ENCODE peak calls at places on chromosomes 13 and 19, in ten cellular contexts. N, W, F, E, L, Z, U, D, Y and H are unnamed samples. For H3K27me3, the result is how much of the 10 kb centered on the place peaks cover.

GRCh38 chr13:32581177-32581786 is 5.0 kb upstream of the PDS5B start:
- DNase-seq in N (peak), W (no peak), F (no peak), E (peak), L (no peak), Z (no peak), U (no peak), D (no peak), Y (no peak), H (no peak)

GRCh38 chr13:94712812-94713555 is 639 bp upstream of the SOX21 start:
- DNase-seq in N (peak), W (peak), F (no peak), E (peak), L (no peak), Z (peak), U (peak), D (no peak), Y (peak), H (peak)

GRCh38 chr13:98476538-98476966 is 100.4 kb downstream of the STK24 start:
- DNase-seq in N (no peak), W (no peak), F (peak), E (peak), L (no peak), Z (no peak), U (peak), D (peak), Y (peak), H (no peak)

GRCh38 chr13:48977973-48978372 is 2.3 kb downstream of the FNDC3A start:
- DNase-seq in N (no peak), W (no peak), F (no peak), E (peak), L (no peak), Z (no peak), U (peak), D (no peak), Y (no peak), H (no peak)

GRCh38 chr19:44587863-44588752 is 25.3 kb upstream of the IGSF23 start:
- DNase-seq in N (no peak), W (no peak), F (no peak), E (peak), L (no peak), Z (no peak), U (peak), D (no peak), Y (no peak), H (no peak)

GRCh38 chr13:29465741-29466293 is 129.7 kb downstream of the SLC7A1 start:
- DNase-seq in N (peak), W (peak), F (peak), E (peak), L (peak), Z (no peak), U (peak), D (peak), Y (peak), H (peak)

GRCh38 chr13:112178769-112179168 is 111.8 kb downstream of the SOX1 start:
- DNase-seq in N (no peak), W (no peak), F (no peak), E (no peak), L (no peak), Z (no peak), U (no peak), D (no peak), Y (no peak), H (no peak)

GRCh38 chr13:108086678-108087077 is 128.7 kb downstream of the LIG4 start:
- DNase-seq in N (no peak), W (no peak), F (no peak), E (no peak), L (no peak), Z (no peak), U (no peak), D (no peak), Y (no peak), H (peak)

GRCh38 chr19:22515435-22515834 is 93.3 kb upstream of the ZNF98 start:
- DNase-seq in N (no peak), W (no peak), F (no peak), E (no peak), L (no peak), Z (no peak), U (no peak), D (no peak), Y (no peak), H (no peak)

GRCh38 chr13:33561627-33562026 is 256.3 kb upstream of the RFC3 start:
- DNase-seq in N (no peak), W (no peak), F (no peak), E (no peak), L (no peak), Z (no peak), U (no peak), D (no peak), Y (no peak), H (no peak)

GRCh38 chr13:80509264-80509663 is 168.3 kb upstream of the SPRY2 start:
- DNase-seq in N (no peak), W (no peak), F (no peak), E (no peak), L (no peak), Z (no peak), U (no peak), D (no peak), Y (no peak), H (no peak)

GRCh38 chr13:21979156-21979819 is 308.4 kb downstream of the FGF9 start:
- DNase-seq in N (no peak), W (no peak), F (no peak), E (no peak), L (no peak), Z (no peak), U (no peak), D (no peak), Y (no peak), H (no peak)

GRCh38 chr13:113105032-113105993 is at the start of gene F7:
- DNase-seq in N (no peak), W (no peak), F (no peak), E (no peak), L (no peak), Z (peak), U (no peak), D (no peak), Y (no peak), H (peak)

GRCh38 chr19:10566658-10567410 is 1.0 kb upstream of the KRI1 start:
- DNase-seq in N (no peak), W (peak), F (no peak), E (no peak), L (no peak), Z (no peak), U (no peak), D (no peak), Y (no peak), H (no peak)

GRCh38 chr13:37602743-37603381 is 4.3 kb upstream of the POSTN start:
- DNase-seq in N (peak), W (no peak), F (no peak), E (peak), L (no peak), Z (no peak), U (no peak), D (no peak), Y (no peak), H (no peak)

GRCh38 chr13:110300090-110300815 is 6.7 kb downstream of the COL4A1 start:
- DNase-seq in N (no peak), W (no peak), F (no peak), E (no peak), L (no peak), Z (no peak), U (no peak), D (no peak), Y (no peak), H (no peak)

GRCh38 chr19:54455786-54456422 is 6.9 kb downstream of the LENG8 start:
- DNase-seq in N (no peak), W (no peak), F (no peak), E (no peak), L (no peak), Z (no peak), U (no peak), D (no peak), Y (no peak), H (no peak)

GRCh38 chr19:18719541-18719940 is 36.1 kb downstream of the CRTC1 start:
- DNase-seq in N (peak), W (no peak), F (no peak), E (peak), L (no peak), Z (no peak), U (no peak), D (no peak), Y (no peak), H (peak)

GRCh38 chr13:99055286-99056073 is 77.6 kb upstream of the DOCK9 start:
- DNase-seq in N (no peak), W (no peak), F (no peak), E (no peak), L (no peak), Z (no peak), U (no peak), D (no peak), Y (no peak), H (no peak)

GRCh38 chr19:5563008-5563431 is 4.7 kb downstream of the TINCR start:
- DNase-seq in N (no peak), W (no peak), F (no peak), E (no peak), L (no peak), Z (no peak), U (no peak), D (no peak), Y (no peak), H (no peak)
- TF ChIP-seq CTCF in N (peak), W (no peak), F (no peak), E (peak), L (no peak), Z (peak), U (peak), D (no peak), Y (no peak), H (peak)

GRCh38 chr19:8659905-8660304 is 29.5 kb downstream of the NFILZ start:
- DNase-seq in N (no peak), W (no peak), F (no peak), E (no peak), L (no peak), Z (no peak), U (no peak), D (no peak), Y (no peak), H (no peak)

GRCh38 chr19:8664671-8665057 is 33.9 kb downstream of the ACTL9 start:
- DNase-seq in N (no peak), W (no peak), F (no peak), E (no peak), L (no peak), Z (no peak), U (no peak), D (no peak), Y (no peak), H (no peak)

GRCh38 chr19:8663920-8664670 is 33.7 kb downstream of the NFILZ start:
- DNase-seq in N (no peak), W (no peak), F (no peak), E (no peak), L (no peak), Z (no peak), U (no peak), D (no peak), Y (no peak), H (no peak)

GRCh38 chr19:8665468-8666213 is 33.0 kb downstream of the ACTL9 start:
- DNase-seq in N (no peak), W (no peak), F (no peak), E (no peak), L (no peak), Z (no peak), U (no peak), D (no peak), Y (no peak), H (no peak)

GRCh38 chr19:8662263-8662662 is 31.8 kb downstream of the NFILZ start:
- DNase-seq in N (no peak), W (no peak), F (no peak), E (no peak), L (no peak), Z (no peak), U (no peak), D (no peak), Y (no peak), H (no peak)
- H3K27me3 ChIP-seq in N (under half), W (under half), F (under half), E (under half), L (under half), Z (half or more), U (under half), D (under half), Y (under half), H (under half)

GRCh38 chr13:73335938-73336337 is 277.1 kb downstream of the KLF5 start:
- DNase-seq in N (no peak), W (no peak), F (no peak), E (no peak), L (no peak), Z (no peak), U (no peak), D (no peak), Y (no peak), H (no peak)

GRCh38 chr13:73335226-73335625 is 276.4 kb downstream of the KLF5 start:
- DNase-seq in N (no peak), W (no peak), F (no peak), E (peak), L (no peak), Z (peak), U (peak), D (no peak), Y (no peak), H (no peak)

GRCh38 chr13:73336789-73337188 is 278.0 kb downstream of the KLF5 start:
- DNase-seq in N (no peak), W (no peak), F (no peak), E (peak), L (no peak), Z (no peak), U (peak), D (no peak), Y (peak), H (no peak)

GRCh38 chr13:73331556-73331955 is 272.8 kb downstream of the KLF5 start:
- DNase-seq in N (no peak), W (no peak), F (no peak), E (no peak), L (no peak), Z (no peak), U (peak), D (no peak), Y (no peak), H (no peak)

GRCh38 chr13:73334459-73334858 is 275.7 kb downstream of the KLF5 start:
- DNase-seq in N (no peak), W (no peak), F (no peak), E (no peak), L (no peak), Z (no peak), U (peak), D (no peak), Y (no peak), H (no peak)
- H3K4me3 ChIP-seq in N (no peak), W (no peak), F (no peak), E (no peak), L (no peak), Z (no peak), U (no peak), D (no peak), Y (no peak), H (no peak)

DNA sequence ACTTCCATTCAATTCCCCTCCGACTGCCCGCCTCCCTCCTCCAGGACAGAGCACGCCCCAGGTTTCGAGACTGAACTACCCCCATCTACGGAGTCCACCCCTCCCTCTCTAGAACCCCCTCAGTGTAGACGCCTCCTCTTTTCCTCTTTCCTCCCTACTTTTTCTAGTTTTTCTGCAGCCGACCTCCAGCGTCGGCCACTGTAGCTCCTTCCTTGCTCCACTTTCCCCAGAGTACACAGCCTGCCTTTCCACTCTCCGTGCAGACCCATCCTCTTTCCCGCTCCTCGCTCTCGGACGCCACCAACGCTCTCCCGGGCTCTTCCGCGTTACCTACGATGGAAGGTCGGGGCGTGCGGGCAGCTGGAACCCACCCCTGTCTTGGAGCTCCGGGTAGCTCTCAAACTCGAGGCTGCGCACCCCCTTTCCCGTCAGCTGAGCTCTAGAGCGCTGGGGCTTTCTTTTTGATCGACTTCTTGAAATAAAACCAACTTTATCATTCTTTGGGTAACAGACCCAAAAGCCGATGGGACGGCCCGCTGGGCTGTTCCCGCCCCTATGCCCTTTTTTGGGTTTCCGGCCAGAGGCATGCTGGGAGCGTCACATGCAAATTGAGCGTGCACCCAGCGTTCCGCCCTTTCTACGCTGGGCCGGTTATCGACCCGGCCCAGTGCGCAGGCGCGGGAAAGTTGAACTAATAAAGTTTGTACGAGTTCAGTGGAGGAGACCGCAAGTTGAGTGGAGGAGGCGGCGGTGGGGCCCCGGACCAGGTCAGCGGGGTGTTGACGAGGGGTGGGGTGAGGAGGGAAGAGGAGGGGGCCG is at the start of the genes BCL2L12 and IRF3:
- DNase-seq in N (peak), W (peak), F (peak), E (peak), L (peak), Z (peak), U (peak), D (peak), Y (peak), H (peak)
- TF ChIP-seq CTCF in N (peak), W (no peak), F (no peak), E (no peak), L (no peak), Z (no peak), U (no peak), D (peak), Y (no peak), H (no peak)

DNA sequence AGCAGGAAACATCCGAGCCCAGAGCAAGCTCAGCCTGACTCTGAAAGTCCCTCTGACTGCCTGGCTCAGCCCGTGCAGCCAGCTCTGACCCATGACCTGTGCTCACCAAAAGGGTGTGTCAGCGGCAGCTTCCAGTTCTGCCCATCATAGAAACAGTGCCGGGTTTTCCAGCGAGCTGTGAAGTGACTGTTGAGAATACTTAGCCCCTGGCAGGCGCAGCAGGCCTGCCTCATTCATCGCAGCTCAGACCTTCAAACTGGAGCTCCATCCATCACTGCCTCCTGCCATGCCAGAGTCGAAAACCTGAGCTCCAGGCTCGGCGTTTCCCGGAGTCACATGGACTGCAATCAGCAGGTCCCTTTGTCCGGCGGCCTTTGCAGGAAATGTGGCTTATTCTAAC is 16.3 kb upstream of the GSX1 start:
- DNase-seq in N (no peak), W (no peak), F (no peak), E (no peak), L (no peak), Z (no peak), U (peak), D (no peak), Y (no peak), H (no peak)
- H3K27me3 ChIP-seq in N (half or more), W (under half), F (under half), E (under half), L (under half), Z (half or more), U (under half), D (under half), Y (under half), H (under half)

GRCh38 chr19:29085630-29086029 is 127.3 kb downstream of the UQCRFS1 start:
- DNase-seq in N (no peak), W (no peak), F (no peak), E (no peak), L (no peak), Z (no peak), U (no peak), D (no peak), Y (no peak), H (no peak)
- H3K4me3 ChIP-seq in N (no peak), W (no peak), F (no peak), E (no peak), L (no peak), Z (no peak), U (no peak), D (no peak), Y (no peak), H (no peak)

DNA sequence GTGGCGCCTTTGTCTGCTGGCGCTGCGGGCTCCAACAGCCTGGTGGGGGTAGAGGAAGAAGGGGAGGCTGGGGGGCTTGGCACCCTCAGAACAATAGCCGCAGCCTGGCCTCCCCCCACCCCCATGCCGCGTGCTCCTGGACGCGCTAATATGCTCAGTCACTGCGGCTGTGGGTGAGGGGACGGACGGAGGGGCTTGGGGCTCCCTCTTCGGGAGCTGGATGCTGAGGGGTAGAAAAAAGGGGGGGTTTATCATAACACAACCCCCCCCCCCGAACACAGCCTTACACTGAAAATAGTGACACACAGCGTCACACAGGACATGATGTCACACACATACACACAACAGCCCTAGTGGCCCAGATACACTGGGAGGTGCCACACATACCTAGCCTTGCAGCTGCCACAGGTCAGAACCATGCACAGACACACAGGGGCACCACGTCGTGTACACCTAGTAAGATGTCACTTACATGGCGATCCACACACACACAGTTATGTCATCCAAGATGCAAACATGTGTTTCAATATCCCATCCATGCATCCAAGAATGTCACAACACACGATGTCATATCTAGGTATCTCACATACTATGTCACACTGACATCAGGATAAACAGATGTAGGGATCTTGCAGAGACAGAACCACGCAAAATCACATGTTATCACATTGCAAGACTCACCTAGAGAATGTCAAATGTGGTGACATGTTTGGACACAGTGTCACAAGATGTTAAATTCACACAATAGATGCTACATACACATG is 760 bp downstream of the MAST1 start:
- DNase-seq in N (no peak), W (no peak), F (no peak), E (no peak), L (no peak), Z (no peak), U (no peak), D (no peak), Y (no peak), H (peak)
- TF ChIP-seq CTCF in N (no peak), W (no peak), F (no peak), E (no peak), L (no peak), Z (no peak), U (no peak), D (no peak), Y (no peak), H (no peak)

GRCh38 chr13:25225970-25226369 is 53.9 kb upstream of the AMER2 start:
- DNase-seq in N (no peak), W (no peak), F (no peak), E (no peak), L (no peak), Z (no peak), U (no peak), D (no peak), Y (no peak), H (no peak)

GRCh38 chr13:25231537-25231936 is 55.8 kb downstream of the MTMR6 start:
- DNase-seq in N (no peak), W (no peak), F (no peak), E (no peak), L (no peak), Z (no peak), U (no peak), D (no peak), Y (no peak), H (no peak)

GRCh38 chr13:25222740-25223139 is 50.7 kb upstream of the AMER2 start:
- DNase-seq in N (no peak), W (no peak), F (no peak), E (no peak), L (no peak), Z (no peak), U (no peak), D (no peak), Y (no peak), H (no peak)

GRCh38 chr13:25224151-25224550 is 52.1 kb upstream of the AMER2 start:
- DNase-seq in N (no peak), W (no peak), F (no peak), E (no peak), L (no peak), Z (no peak), U (no peak), D (no peak), Y (no peak), H (no peak)

GRCh38 chr13:25227690-25228089 is 55.6 kb upstream of the AMER2 start:
- DNase-seq in N (no peak), W (no peak), F (no peak), E (no peak), L (no peak), Z (no peak), U (no peak), D (no peak), Y (no peak), H (no peak)
- H3K27me3 ChIP-seq in N (under half), W (under half), F (under half), E (under half), L (under half), Z (under half), U (under half), D (under half), Y (under half), H (under half)

GRCh38 chr13:106568225-106569003 is 477 bp upstream of the ARGLU1 start:
- DNase-seq in N (no peak), W (no peak), F (no peak), E (no peak), L (no peak), Z (no peak), U (no peak), D (no peak), Y (no peak), H (no peak)
- H3K4me3 ChIP-seq in N (peak), W (peak), F (peak), E (peak), L (peak), Z (peak), U (peak), D (peak), Y (peak), H (peak)